ENCODE peak calls at places on chromosome 1, in six cellular contexts. H, E, Q, X, Y and V are unnamed samples.

GRCh38 chr1:185096531-185096930 is 51.2 kb downstream of the RNF2 start:
- DNase-seq in X (no peak), E (no peak), Q (peak), H (no peak), Y (peak), V (no peak)

GRCh38 chr1:110032327-110032726 is 2.1 kb upstream of the STRIP1 start:
- DNase-seq in H (no peak), Q (no peak), E (no peak), Y (no peak), X (no peak), V (no peak)

GRCh38 chr1:18032475-18032874 is 75.1 kb upstream of the IGSF21 start:
- DNase-seq in E (no peak), Y (no peak), Q (no peak), X (no peak), H (no peak), V (no peak)

GRCh38 chr1:9129391-9130041 is 614 bp upstream of the GPR157 start:
- DNase-seq in Q (no peak), X (peak), Y (peak), E (peak), H (peak), V (peak)

GRCh38 chr1:217063065-217063908 is 340.1 kb upstream of the ESRRG start:
- DNase-seq in X (no peak), H (no peak), Q (no peak), E (no peak), Y (no peak), V (no peak)

GRCh38 chr1:5976726-5977493 is 15.3 kb downstream of the NPHP4 start:
- DNase-seq in E (no peak), Y (no peak), X (no peak), H (no peak), Q (no peak), V (no peak)

GRCh38 chr1:67674260-67675011 is 10.6 kb upstream of the GADD45A start:
- DNase-seq in H (peak), E (peak), X (no peak), Q (peak), Y (peak), V (no peak)

GRCh38 chr1:56688522-56689026 is 43.5 kb downstream of the PRKAA2 start:
- DNase-seq in X (no peak), Q (peak), H (no peak), E (no peak), Y (peak), V (no peak)

GRCh38 chr1:154619181-154619948 is 11.4 kb upstream of the ADAR start:
- DNase-seq in H (no peak), Y (no peak), X (no peak), Q (no peak), E (no peak), V (no peak)

GRCh38 chr1:12019858-12020509 is 686 bp downstream of the MIIP start:
- DNase-seq in Y (peak), H (peak), E (no peak), X (no peak), Q (peak), V (peak)

GRCh38 chr1:234507089-234507488 is 28.1 kb upstream of the TARBP1 start:
- DNase-seq in H (no peak), Y (no peak), E (no peak), Q (no peak), X (no peak), V (no peak)

GRCh38 chr1:209072481-209072880 is 511.0 kb upstream of the CAMK1G start:
- DNase-seq in Y (no peak), X (no peak), Q (no peak), H (no peak), E (no peak), V (no peak)

GRCh38 chr1:243254233-243254926 is 701 bp downstream of the CEP170 start:
- DNase-seq in X (peak), Q (peak), H (peak), E (peak), Y (peak), V (peak)

GRCh38 chr1:51738681-51739080 is 121.8 kb downstream of the OSBPL9 start:
- DNase-seq in X (no peak), E (no peak), Q (no peak), H (no peak), Y (no peak), V (no peak)

GRCh38 chr1:208207388-208208131 is 36.6 kb downstream of the PLXNA2 start:
- DNase-seq in E (no peak), H (peak), X (no peak), Q (peak), Y (peak), V (no peak)

GRCh38 chr1:29482064-29482463 is 245.7 kb downstream of the PTPRU start:
- DNase-seq in Q (no peak), X (no peak), H (no peak), Y (no peak), E (no peak), V (no peak)

GRCh38 chr1:232873931-232874330 is 68.7 kb downstream of the MAP10 start:
- DNase-seq in H (no peak), Y (no peak), X (no peak), Q (no peak), E (no peak), V (no peak)

GRCh38 chr1:232873412-232873811 is 68.2 kb downstream of the MAP10 start:
- DNase-seq in X (no peak), H (no peak), Y (no peak), Q (no peak), E (no peak), V (no peak)

GRCh38 chr1:232865118-232865931 is 60.1 kb downstream of the MAP10 start:
- DNase-seq in X (no peak), Q (no peak), H (no peak), E (no peak), Y (no peak), V (no peak)

GRCh38 chr1:232872738-232873137 is 67.5 kb downstream of the MAP10 start:
- DNase-seq in Y (no peak), Q (no peak), X (no peak), E (no peak), H (no peak), V (no peak)

DNA sequence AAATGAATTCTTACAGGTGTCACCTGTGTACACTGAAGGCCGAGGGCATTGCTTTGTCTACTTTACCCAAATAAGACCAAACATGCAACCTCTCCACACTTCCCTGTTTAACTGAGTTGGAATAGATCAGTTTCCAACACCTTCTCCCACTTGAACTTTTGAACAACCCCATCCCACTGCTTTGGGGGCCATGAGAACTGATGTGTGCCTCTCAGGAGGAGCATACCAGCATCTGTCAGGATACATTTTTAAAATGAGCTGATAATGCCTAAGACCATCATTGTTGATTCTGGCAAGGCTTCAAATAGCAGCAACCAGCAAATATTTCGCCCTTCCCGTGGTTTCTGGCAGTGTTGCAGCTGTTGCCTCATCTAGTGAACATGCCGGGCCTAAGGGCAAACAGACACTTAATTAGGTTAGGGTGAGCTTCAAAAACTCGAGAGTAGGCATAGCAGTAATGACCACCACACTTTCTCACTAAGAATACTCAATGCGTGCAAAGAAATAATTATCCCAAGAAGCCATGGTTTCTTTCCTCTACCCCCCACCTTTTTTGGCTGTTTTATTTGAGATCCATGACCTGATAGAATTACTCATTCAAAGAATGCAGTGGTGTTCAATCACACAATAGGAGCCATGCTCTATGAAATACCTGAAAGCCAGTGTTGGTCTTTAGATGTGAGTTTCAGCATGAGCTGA is 63.7 kb downstream of the MAP10 start:
- DNase-seq in H (no peak), X (no peak), Q (peak), Y (peak), E (no peak), V (peak)
- H3K27ac ChIP-seq in H (no peak), X (no peak), Q (peak), Y (peak), E (no peak), V (no peak)

GRCh38 chr1:203781962-203782361 is 13.5 kb upstream of the ZBED6 start:
- DNase-seq in X (no peak), H (no peak), Y (no peak), E (no peak), Q (no peak), V (no peak)
- H3K27ac ChIP-seq in X (no peak), H (no peak), Y (no peak), E (no peak), Q (no peak), V (no peak)

DNA sequence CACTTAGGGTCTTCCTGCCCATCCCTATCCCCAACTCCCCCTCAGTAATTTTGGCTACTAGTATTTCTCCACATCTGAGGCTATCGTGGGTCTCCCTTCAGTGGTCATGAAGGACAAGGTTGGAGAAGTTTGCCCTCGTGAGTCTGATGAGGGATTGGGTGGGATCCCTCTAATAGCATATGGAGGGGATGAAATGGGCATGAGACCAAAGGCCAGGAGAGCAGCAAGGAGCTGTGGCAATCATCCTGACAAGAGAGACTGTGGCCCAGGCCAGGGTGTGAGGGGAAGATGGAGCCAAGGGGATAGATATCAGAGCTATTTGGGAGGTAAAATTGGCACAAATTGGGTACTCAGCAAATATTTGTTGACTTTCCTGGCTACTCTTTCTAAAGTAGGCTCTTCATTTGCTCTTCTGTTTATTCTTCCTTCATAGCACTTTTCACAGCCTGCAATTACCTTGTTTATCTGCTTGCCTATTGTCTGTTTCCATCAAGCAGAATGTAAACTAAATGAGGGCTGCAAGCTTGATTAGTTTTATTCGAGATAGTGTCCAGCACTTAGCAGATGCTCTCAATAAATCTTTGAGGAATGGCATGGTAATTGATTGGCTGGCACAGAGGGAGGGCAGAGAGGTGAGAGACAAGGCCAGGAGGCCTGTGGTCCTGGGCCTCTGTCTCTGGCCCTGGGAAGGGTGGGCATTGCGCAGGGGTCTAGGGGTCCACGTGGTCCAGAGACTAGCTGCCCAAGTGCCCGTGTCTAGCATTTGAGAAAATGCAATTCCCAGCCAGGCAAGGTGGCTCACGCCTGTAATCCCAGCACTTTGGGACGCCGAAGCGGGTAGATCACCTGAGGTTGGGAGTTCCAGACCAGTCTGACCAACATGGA is 1.5 kb upstream of the PLK3 start:
- DNase-seq in E (no peak), Y (no peak), X (no peak), Q (no peak), H (peak), V (no peak)
- H3K27ac ChIP-seq in E (no peak), Y (peak), X (peak), Q (no peak), H (peak), V (peak)

DNA sequence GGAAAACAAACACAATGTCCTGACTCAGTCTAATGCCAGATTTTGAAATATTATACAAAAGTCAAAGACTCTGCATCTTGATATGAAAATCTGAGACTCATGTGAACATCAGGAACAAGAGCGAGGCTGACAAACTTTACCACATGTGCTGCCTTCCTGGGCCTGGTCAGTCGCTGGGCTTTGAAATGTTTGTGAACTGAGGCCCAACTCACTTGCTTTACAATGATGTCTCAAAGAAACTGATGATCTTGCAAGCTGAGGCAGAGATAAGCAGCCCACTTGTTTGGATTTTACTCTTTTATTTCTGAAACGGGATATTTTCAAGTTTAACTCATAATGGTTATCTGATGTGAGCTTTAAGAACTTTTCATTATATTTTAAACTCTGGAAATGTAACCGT is 2.1 kb downstream of the BCAR3 start:
- DNase-seq in X (no peak), E (no peak), H (no peak), Y (no peak), Q (peak), V (no peak)
- H3K27ac ChIP-seq in X (no peak), E (no peak), H (peak), Y (peak), Q (peak), V (no peak)

DNA sequence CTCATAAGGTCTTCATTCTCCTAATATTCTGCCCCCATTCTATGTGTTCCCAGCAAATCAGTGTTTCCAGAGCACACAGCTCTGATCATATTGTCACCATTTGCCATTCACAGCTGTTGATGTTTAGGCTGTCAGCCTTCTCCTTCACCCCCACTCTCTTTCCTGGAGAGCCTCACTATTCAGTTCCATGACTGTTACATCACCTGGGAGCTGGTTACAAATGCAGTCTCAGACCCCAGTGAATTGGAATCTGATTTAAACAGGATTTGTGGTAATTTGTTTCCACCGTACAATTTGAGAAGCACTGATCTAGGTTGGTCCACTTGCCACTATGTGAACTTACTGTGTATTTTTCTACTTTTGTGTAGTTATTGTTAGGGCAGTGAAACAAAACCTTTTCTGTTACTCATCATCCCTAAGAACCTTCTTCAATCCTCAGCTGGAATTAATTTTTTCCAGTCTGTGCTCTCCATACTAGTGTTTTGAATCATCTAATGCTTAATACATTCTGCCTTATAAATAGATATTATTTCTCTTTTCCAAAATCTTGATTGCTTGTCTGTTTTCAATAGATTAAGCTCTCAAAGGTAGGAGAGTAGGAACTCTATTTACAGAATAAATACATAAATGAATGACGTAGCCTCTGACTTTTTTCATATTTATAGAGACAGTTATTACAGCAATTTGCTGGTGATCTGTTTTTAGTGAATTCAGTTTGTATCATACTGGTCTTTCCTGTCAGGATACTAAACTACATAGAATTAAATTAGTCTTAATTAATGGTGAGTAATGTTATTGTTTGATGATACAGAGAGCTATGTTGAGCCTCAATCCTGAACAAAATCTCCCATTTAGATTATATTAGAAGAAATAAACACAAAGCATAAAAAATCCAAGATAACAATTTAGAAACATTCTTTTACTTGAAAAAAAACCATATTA is 8.1 kb downstream of the SNX7 start:
- DNase-seq in H (no peak), X (no peak), E (no peak), Q (peak), Y (peak), V (no peak)
- H3K27ac ChIP-seq in H (no peak), X (no peak), E (no peak), Q (no peak), Y (peak), V (no peak)